ENCODE peak calls at places on chromosomes 4 and X, in nine cellular contexts. P is neural progenitor cell, K is right lobe of liver, F is gastrocnemius medialis, G is testis, Z is colonic mucosa, S is endothelial cell, R is neural crest cell, W is fibroblast of the aortic adventitia. V is an unnamed sample.

GRCh38 chrX:43813898-43814297 is 68.4 kb downstream of the MAOB start:
- DNase-seq in P (peak; percentile 59), K (no peak), F (peak; percentile 70), G (no peak), Z (peak; percentile 25), S (peak; percentile 32), R (peak; percentile 1), W (peak; percentile 4), V (no peak)

GRCh38 chr4:170940043-170940724 is 850.4 kb upstream of the AADAT start:
- DNase-seq in P (no peak), K (no peak), F (no peak), G (no peak), Z (no peak), S (no peak), R (no peak), W (no peak), V (no peak)

GRCh38 chr4:184386271-184386781 is 88.0 kb downstream of the IRF2 start:
- DNase-seq in P (no peak), K (no peak), F (peak; percentile 61), G (no peak), Z (peak; percentile 85), S (no peak), R (no peak), W (no peak), V (no peak)

GRCh38 chr4:38179690-38180299 is 219.6 kb downstream of the PTTG2 start:
- DNase-seq in P (peak; percentile 75), K (peak; percentile 69), F (peak; percentile 59), G (peak; percentile 85), Z (peak; percentile 88), S (peak; percentile 71), R (peak; percentile 73), W (peak; percentile 86), V (peak; percentile 65)

GRCh38 chr4:79233820-79234219 is 92.0 kb downstream of the NAA11 start:
- DNase-seq in P (no peak), K (no peak), F (no peak), G (no peak), Z (no peak), S (no peak), R (no peak), W (no peak), V (no peak)

GRCh38 chr4:76279462-76279861 is 27.1 kb upstream of the STBD1 start:
- DNase-seq in P (no peak), K (no peak), F (no peak), G (no peak), Z (no peak), S (no peak), R (no peak), W (no peak), V (no peak)

GRCh38 chr4:2066571-2067445 is 7.7 kb downstream of the NAT8L start:
- DNase-seq in P (no peak), K (peak; percentile 15), F (no peak), G (no peak), Z (no peak), S (no peak), R (no peak), W (no peak), V (no peak)

GRCh38 chr4:8048856-8049686 is 109.4 kb upstream of the AFAP1 start:
- DNase-seq in P (peak; percentile 33), K (no peak), F (no peak), G (no peak), Z (no peak), S (no peak), R (no peak), W (no peak), V (no peak)

GRCh38 chr4:142347241-142347640 is 498.9 kb downstream of the INPP4B start:
- DNase-seq in P (no peak), K (no peak), F (no peak), G (no peak), Z (no peak), S (no peak), R (no peak), W (peak; percentile 75), V (no peak)

GRCh38 chr4:108619372-108620100 is 840 bp upstream of the RPL34 start:
- DNase-seq in P (no peak), K (no peak), F (no peak), G (no peak), Z (no peak), S (no peak), R (no peak), W (no peak), V (no peak)

GRCh38 chr4:5664778-5665177 is 43.6 kb downstream of the EVC2 start:
- DNase-seq in P (no peak), K (no peak), F (no peak), G (no peak), Z (no peak), S (no peak), R (no peak), W (no peak), V (no peak)

DNA sequence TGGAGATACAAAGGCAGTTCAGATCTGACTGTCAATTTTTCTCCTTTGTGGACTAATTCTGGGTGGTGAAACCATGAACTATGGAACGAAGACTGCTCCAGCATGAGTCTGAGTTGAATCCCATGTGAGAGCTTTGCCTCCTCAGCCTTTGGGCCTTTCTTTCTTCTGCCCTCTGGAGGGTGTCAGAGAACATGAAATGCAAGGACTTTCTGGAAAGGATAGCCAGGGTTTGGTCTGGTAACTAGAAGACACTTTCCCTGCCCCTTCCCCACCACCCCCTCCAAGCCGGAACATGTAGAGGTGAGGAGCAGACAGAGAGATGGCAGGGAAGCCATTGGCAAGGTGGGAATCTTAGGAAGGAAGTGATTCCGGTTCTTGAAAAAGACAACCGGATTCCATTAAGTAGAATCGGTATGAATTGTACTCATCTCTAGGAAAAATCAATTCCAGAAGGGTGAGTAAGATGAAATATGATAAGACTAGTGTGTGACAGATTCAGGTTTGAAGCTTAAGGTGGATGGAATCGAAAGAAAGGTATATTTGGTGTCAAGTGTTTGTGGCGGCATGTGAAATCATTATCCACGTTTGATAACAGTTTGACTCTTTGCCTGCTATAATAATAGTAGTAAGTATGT is 19.0 kb downstream of the FHL1 start:
- DNase-seq in P (peak; percentile 22), K (no peak), F (no peak), G (no peak), Z (no peak), S (no peak), R (no peak), W (peak; percentile 66), V (no peak)
- TF ChIP-seq CTCF in P (peak; percentile 12), K (peak; percentile 27), F (peak; percentile 41), G (peak; percentile 10), Z (no peak), S (no peak), R (no peak), W (peak; percentile 61), V (no peak)

GRCh38 chr4:145218251-145218650 is 37.9 kb upstream of the OTUD4 start:
- DNase-seq in P (no peak), K (no peak), F (no peak), G (no peak), Z (no peak), S (no peak), R (no peak), W (peak; percentile 20), V (peak; percentile 29)

GRCh38 chr4:145213245-145213644 is 32.9 kb upstream of the OTUD4 start:
- DNase-seq in P (no peak), K (no peak), F (no peak), G (no peak), Z (no peak), S (no peak), R (no peak), W (no peak), V (no peak)

GRCh38 chr4:145217339-145217738 is 37.0 kb upstream of the OTUD4 start:
- DNase-seq in P (peak; percentile 6), K (no peak), F (no peak), G (no peak), Z (no peak), S (no peak), R (no peak), W (peak; percentile 32), V (no peak)

DNA sequence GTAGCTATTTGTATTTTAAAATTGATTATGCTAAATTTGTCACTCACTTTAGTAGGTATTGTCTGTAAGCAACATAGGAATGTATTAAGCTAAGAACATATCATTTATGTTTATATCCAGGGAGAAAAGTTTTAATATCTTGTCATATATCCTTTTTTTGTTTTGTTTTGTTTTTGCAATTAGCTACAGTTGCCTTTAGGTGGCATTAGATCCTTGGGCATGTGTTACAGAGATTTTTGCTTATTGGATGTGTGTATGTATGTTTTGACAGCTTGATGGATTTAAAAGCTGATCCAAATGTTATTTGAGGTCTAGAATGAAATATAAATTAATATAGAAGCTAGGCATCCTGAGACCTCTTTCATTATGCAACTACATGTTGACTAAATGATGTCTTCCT is 36.1 kb upstream of the OTUD4 start:
- DNase-seq in P (no peak), K (no peak), F (no peak), G (no peak), Z (no peak), S (no peak), R (no peak), W (peak; percentile 64), V (no peak)
- TF ChIP-seq CTCF in P (peak; percentile 69), K (peak; percentile 50), F (peak; percentile 35), G (no peak), Z (no peak), S (no peak), R (peak; percentile 67), W (peak; percentile 72), V (peak; percentile 45)

DNA sequence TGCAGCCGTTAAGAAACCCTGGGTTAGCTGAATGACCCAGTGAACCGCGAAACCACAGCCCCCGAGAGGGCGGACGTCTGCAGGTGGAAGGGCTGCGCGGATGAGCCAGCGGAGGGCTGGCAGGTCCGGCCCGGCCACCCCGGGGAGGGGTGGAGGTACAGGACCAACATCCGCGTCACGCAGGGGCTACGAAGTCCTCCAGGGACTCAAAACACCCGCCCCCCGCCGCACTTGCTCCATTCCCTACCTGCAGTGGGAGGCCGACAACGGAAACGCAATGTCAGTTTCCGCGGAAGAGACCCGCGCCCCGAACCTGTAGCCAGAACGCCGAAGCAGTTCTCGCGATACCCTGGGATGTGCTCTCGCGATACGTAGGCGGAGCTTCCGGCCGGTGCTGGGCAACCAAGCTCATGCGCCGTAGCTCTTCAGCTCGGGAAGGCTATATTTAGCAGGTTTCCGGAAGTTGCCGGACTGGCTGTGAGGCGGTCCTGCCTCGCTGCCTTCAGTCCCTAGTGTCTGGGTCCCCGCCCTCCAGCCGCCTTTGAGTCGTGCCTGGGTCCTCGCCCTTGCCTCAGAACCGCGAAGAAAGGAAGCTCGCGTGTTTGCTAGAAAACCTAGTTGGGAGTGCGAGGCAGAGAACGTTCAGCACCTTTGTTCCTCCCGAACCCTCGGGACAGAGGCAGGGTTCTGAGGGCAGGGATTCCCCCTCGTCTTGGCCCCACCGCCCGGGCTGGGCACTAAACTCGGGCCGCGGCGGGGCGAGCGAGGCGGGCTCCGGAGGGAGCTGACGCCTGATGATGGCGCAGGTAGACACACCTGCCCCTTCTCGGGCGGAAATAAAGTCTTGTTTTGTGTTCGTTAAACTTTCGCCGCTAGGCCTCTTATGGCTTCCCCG is at the start of the genes OFD1 and TRAPPC2:
- DNase-seq in P (peak; percentile 94), K (peak; percentile 91), F (peak; percentile 89), G (peak; percentile 94), Z (peak; percentile 96), S (peak; percentile 84), R (peak; percentile 78), W (peak; percentile 98), V (peak; percentile 93)
- TF ChIP-seq CTCF in P (no peak), K (no peak), F (no peak), G (no peak), Z (no peak), S (no peak), R (no peak), W (no peak), V (no peak)

DNA sequence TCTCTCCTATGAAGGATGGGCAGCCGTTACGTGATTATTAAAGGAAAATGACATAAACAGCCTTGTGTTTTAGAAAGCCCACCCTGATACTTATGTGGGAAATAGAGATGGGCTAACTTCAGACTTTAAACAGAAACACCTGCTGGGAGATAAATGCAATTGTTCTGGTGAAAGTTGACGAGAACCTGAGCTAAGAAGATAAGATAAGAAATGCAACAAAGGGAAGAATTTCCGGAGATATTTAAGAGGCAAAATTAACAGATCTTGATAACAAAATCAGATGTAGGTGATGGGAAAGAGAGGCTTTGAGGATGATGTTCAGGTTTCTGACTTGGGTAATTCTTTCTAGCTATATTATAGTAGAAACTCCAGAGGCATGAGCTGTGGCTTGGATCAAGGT is 102.7 kb upstream of the SLC7A11 start:
- DNase-seq in P (no peak), K (no peak), F (no peak), G (no peak), Z (no peak), S (no peak), R (no peak), W (no peak), V (no peak)
- TF ChIP-seq CTCF in P (no peak), K (no peak), F (no peak), G (no peak), Z (no peak), S (no peak), R (no peak), W (no peak), V (no peak)